ENCODE peak calls at places on chromosomes 5 and 9, in ten cellular contexts. S is NT2/D1, K is MG63, L is NCI-H1417, M is HTR-8/SVneo, N is astrocyte of the spinal cord, U is tibial artery, A is bronchial epithelial cell, H is frontal cortex, B is nucleus accumbens. P is an unnamed sample.

GRCh38 chr5:33479321-33479720 is 38.6 kb downstream of the TARS1 start:
- DNase-seq in H (no peak), K (no peak), B (no peak), M (no peak), N (no peak), U (no peak), A (no peak), L (no peak), S (no peak), P (no peak)

GRCh38 chr5:111699324-111699723 is 57.7 kb downstream of the NREP start:
- DNase-seq in S (no peak), A (peak), K (no peak), N (no peak), U (no peak), L (peak), M (no peak), B (no peak), H (no peak), P (peak)

GRCh38 chr9:94874316-94874715 is 147.8 kb downstream of the AOPEP start:
- DNase-seq in S (no peak), K (no peak), U (no peak), N (peak), M (peak), H (no peak), A (peak), B (no peak), L (no peak), P (no peak)

GRCh38 chr9:35920004-35920658 is 10.8 kb downstream of the SPAAR start:
- DNase-seq in A (no peak), L (no peak), N (no peak), B (no peak), S (no peak), M (no peak), U (no peak), H (no peak), K (no peak), P (no peak)

GRCh38 chr5:2373631-2374030 is 377.8 kb downstream of the IRX2 start:
- DNase-seq in N (no peak), B (no peak), M (no peak), A (no peak), S (no peak), H (no peak), L (no peak), U (no peak), K (no peak), P (no peak)

GRCh38 chr9:98708933-98709911 is at the start of gene GABBR2:
- DNase-seq in L (no peak), M (no peak), B (no peak), H (peak), K (peak), U (no peak), A (no peak), N (no peak), S (no peak), P (no peak)

GRCh38 chr5:95955996-95956899 is 5.4 kb downstream of the ELL2 start:
- DNase-seq in A (no peak), U (no peak), H (no peak), K (no peak), M (no peak), B (peak), S (no peak), N (peak), L (no peak), P (no peak)

GRCh38 chr5:35617435-35618296 is at the start of gene SPEF2:
- DNase-seq in N (peak), L (no peak), H (peak), M (peak), U (peak), K (peak), B (peak), S (peak), A (peak), P (peak)

GRCh38 chr9:76893395-76893932 is 12.4 kb downstream of the PRUNE2 start:
- DNase-seq in H (no peak), B (peak), A (no peak), L (no peak), M (no peak), U (peak), N (no peak), K (peak), S (no peak), P (no peak)

GRCh38 chr9:127731938-127732337 is 3.2 kb downstream of the TOR2A start:
- DNase-seq in S (no peak), K (no peak), M (no peak), U (no peak), L (no peak), H (no peak), N (no peak), B (no peak), A (no peak), P (no peak)

GRCh38 chr5:140372971-140373487 is 13.0 kb downstream of the SLC4A9 start:
- DNase-seq in N (peak), H (no peak), L (peak), S (peak), B (peak), A (peak), U (peak), M (peak), K (peak), P (peak)

GRCh38 chr5:163846512-163846911 is 341.1 kb downstream of the MAT2B start:
- DNase-seq in H (no peak), K (no peak), A (peak), B (no peak), S (no peak), U (no peak), L (no peak), M (no peak), N (peak), P (no peak)

GRCh38 chr5:77844408-77845272 is 68.5 kb upstream of the TBCA start:
- DNase-seq in A (no peak), U (no peak), S (no peak), L (no peak), H (no peak), N (no peak), K (no peak), M (no peak), B (peak), P (no peak)

P was measured in lung.